ENCODE peak calls at places on chromosomes 16 and 17, in six cellular contexts. X, O, M, I, B and K are unnamed samples.

GRCh38 chr17:52827526-52827925 is 669.0 kb upstream of the CA10 start:
- DNase-seq in O (no peak), B (no peak), I (peak), X (no peak), M (no peak), K (no peak)

GRCh38 chr17:32112416-32112815 is 29.9 kb upstream of the RHOT1 start:
- DNase-seq in I (no peak), M (no peak), O (no peak), X (no peak), B (no peak), K (no peak)

GRCh38 chr17:59149051-59149450 is 5.9 kb downstream of the SKA2 start:
- DNase-seq in X (no peak), B (no peak), I (no peak), M (no peak), O (peak), K (peak)

GRCh38 chr17:37744961-37745800 is at the start of gene HNF1B:
- DNase-seq in X (no peak), I (peak), O (no peak), M (no peak), B (peak), K (no peak)

GRCh38 chr17:82114447-82114846 is 16.4 kb upstream of the FASN start:
- DNase-seq in I (no peak), B (no peak), M (no peak), X (no peak), O (no peak), K (no peak)

GRCh38 chr16:61887903-61888302 is 148.3 kb downstream of the CDH8 start:
- DNase-seq in X (no peak), M (no peak), O (peak), B (no peak), I (peak), K (no peak)

GRCh38 chr16:531494-532125 is 4.1 kb downstream of the CAPN15 start:
- DNase-seq in X (no peak), M (no peak), I (no peak), O (no peak), B (no peak), K (no peak)

GRCh38 chr16:5506021-5506420 is 408.4 kb upstream of the EEF2KMT start:
- DNase-seq in X (no peak), O (no peak), I (no peak), B (no peak), M (no peak), K (no peak)

GRCh38 chr17:81200695-81201580 is 21.8 kb downstream of the CEP131 start:
- DNase-seq in I (peak), X (no peak), O (peak), B (no peak), M (peak), K (peak)

GRCh38 chr16:85107532-85107931 is 4.7 kb downstream of the CIBAR2 start:
- DNase-seq in I (no peak), B (no peak), O (no peak), X (no peak), M (no peak), K (no peak)

GRCh38 chr16:81492307-81492706 is 47.7 kb downstream of the CMIP start:
- DNase-seq in B (no peak), I (no peak), O (no peak), X (no peak), M (peak), K (no peak)

GRCh38 chr17:76534831-76535732 is 2.4 kb downstream of the CYGB start:
- DNase-seq in O (no peak), I (peak), B (no peak), M (no peak), X (no peak), K (no peak)

GRCh38 chr17:58344047-58344790 is 7.8 kb downstream of the SUPT4H1 start:
- DNase-seq in O (no peak), M (no peak), X (no peak), B (no peak), I (no peak), K (no peak)

GRCh38 chr17:692116-692515 is 22.5 kb downstream of the VPS53 start:
- DNase-seq in X (no peak), I (no peak), B (no peak), O (peak), M (no peak), K (peak)

GRCh38 chr17:7720125-7720524 is 2.6 kb downstream of the DNAH2 start:
- DNase-seq in I (peak), M (no peak), B (no peak), O (no peak), X (no peak), K (no peak)

DNA sequence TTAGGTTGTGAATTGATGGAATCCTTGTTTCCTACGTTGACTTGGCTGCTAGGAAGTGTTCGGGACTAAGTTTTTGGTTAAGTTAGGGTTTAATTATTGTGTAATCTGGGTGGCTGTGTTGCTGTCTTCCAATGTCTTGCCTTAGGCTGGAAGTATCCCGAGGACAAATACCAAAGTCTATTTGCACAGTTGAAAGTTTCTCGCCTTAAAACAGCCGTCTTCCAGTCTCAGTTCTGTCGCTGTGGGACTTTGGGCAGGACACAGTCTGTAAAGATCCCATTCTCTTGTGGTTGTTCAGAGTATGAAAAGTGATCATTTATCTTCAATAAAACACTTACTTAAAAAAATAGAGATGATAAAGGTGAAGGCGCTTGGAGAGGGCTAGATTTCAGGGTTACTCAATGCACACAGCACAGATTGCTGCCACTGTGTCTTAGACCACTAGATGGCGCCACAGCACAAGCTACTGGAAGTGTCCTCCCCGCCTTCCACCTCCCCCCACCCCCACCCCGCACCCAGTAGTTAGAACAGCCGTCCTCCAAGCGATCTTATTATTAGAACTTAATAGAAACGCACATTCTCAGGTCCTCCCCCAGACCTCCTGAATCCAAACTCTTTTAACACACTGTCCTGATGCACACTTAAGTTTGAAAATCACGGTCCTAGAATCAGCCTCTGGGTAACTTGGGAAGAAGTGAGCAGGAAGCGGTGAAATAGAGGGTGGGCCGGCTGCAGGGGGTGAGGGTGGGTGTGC is 45.8 kb downstream of the AKAP1 start:
- DNase-seq in X (peak), O (peak), B (peak), M (peak), I (peak), K (peak)
- H2BK15ac ChIP-seq in X (no peak), O (no peak), B (no peak), M (no peak), I (no peak), K (no peak)

DNA sequence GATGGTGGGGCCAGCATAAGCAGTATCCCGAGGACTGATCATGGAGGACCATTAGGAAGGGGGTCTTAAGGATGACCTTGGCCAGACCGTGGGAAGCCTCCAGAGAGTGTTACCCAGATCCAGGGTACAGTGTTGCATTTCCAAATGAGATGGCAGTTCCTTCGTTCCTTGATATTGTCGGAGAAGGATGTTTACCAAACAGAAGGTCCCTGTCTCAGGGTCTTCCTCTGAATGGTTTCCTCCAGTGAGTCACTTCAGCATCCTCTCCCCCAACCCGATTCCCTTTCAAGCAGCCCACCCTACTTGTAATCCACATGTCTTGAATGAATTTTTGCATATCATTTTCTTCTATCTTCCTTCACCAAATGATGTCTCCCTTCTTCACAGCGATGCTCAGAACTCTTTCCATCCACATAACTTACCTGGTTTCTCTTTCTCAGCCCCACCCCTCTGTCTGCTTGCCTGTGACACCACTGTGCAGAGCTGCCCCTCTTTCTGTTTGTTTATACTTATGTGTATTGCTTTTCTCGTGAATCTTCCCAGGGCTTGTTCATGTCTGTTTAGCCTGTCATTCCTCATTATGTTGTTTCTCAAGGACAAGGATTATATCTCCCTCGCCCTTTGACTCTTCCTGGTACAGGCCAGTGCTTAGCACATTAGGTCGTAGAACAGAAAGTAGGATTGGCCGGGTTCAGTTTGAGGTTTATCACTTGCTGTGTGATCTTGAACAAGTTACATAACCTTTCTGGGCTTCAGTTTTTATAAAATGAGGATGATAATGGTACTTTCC is 5.7 kb downstream of the GOSR2 start:
- DNase-seq in O (peak), B (no peak), M (no peak), X (no peak), I (no peak), K (no peak)
- H3K18ac ChIP-seq in O (no peak), B (no peak), M (no peak), X (no peak), I (no peak), K (no peak)

GRCh38 chr16:19269098-19269497 is 16.4 kb upstream of the CLEC19A start:
- DNase-seq in I (no peak), X (no peak), B (no peak), M (no peak), O (no peak), K (no peak)

DNA sequence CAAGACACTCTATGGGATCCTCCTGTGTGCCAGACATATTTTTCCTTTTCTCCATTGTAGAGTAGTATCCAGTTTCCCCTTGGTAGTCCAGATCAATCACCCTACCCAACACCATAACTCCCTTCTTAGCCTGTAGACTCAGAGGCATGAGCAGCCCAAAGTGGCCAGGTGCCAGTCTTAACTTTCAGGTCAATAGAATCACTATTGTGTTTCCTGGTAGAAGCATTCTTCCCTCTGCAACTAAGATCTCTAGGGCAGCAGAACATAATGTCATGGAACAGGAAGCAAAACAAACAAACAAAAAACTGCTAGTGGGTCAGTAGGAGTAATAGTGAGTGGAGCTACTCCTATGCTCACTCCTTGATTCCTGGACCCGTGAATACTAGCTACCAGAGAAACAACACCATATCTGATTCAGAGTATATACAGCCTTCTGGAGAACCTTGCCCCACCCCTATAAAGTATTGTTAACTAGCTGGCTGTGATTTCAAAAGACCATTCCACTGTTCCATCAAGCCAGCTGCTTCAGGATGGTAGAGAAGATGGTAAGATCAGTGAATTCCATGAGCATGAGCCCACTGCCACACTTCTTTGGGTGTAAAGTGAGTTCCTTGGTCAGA is 11.2 kb upstream of the CLEC19A start:
- DNase-seq in O (no peak), X (no peak), I (no peak), M (no peak), B (no peak), K (no peak)
- H2BK15ac ChIP-seq in O (no peak), X (no peak), I (no peak), M (no peak), B (no peak), K (no peak)

DNA sequence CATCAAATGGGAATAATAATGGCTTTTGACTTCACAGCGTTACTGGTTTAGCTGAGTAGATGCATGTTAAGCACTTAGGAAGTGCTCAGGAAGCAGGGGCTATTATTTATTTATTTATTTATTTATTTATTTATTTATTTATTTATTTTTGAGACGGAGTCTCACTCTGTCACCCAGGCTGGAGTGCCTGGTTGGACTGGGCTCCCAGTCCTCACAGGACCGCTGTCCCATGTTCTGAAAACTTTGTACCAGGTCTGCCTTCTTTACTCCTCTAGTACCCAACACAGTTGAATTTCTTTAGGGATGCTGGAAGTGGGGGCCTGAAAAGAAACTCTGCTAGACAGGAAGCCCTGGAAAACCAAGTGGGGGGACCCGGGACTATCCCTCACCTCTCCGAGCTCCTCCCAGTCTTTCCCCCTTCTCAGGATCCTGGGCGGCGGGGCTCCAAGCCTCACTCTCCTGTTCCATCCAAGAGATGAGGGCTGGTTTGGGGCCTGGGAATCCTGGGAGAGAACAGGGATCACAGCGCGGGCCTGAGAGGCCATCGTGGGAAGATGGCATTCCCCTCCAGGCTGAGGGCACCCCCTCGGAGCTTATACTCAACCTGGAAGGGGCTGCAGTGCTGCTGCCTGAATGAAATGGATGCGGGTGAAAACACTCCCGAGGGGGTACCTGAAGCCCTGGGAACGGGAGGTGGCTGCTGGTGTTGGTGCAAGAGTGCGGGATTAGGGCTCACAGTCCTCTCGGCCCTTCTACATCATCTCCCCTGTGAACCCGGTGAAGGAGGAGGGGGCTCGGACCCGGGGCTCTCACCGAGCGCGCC is 682 bp downstream of the ZNF688 start:
- DNase-seq in X (no peak), B (peak), M (peak), I (peak), O (peak), K (peak)
- H3K18ac ChIP-seq in X (peak), B (no peak), M (peak), I (peak), O (peak), K (peak)

GRCh38 chr16:86809458-86809955 is 231.2 kb downstream of the FOXL1 start:
- DNase-seq in B (no peak), I (peak), M (no peak), O (no peak), X (no peak), K (peak)

GRCh38 chr16:86808863-86809444 is 230.6 kb downstream of the FOXL1 start:
- DNase-seq in M (no peak), O (no peak), I (no peak), B (no peak), X (no peak), K (no peak)

GRCh38 chr16:86806838-86807351 is 228.5 kb downstream of the FOXL1 start:
- DNase-seq in X (no peak), M (no peak), B (peak), O (peak), I (peak), K (peak)

GRCh38 chr16:86812363-86812970 is 234.1 kb downstream of the FOXL1 start:
- DNase-seq in I (no peak), M (no peak), X (no peak), B (no peak), O (no peak), K (no peak)

DNA sequence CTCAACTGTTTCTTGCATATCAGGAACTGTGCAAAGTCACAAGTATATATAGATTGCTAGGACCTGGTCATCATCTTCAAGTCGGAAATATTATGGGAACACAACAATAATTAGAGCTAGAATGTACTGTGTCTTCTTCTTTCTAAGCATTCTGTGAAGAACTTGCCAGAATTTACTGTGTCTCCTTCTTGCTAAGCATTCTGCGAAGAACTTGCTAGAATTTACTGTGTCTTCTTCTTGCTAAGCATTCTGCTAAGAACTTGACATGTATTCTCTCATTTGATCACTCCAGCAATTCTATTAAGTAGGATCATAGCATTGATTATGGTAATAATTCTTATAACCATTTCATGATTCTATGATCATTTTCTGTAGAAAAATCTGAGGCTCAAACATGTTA is 231.7 kb downstream of the FOXL1 start:
- DNase-seq in M (no peak), B (no peak), I (no peak), X (no peak), O (no peak), K (no peak)
- H2BK15ac ChIP-seq in M (no peak), B (no peak), I (no peak), X (no peak), O (no peak), K (no peak)

DNA sequence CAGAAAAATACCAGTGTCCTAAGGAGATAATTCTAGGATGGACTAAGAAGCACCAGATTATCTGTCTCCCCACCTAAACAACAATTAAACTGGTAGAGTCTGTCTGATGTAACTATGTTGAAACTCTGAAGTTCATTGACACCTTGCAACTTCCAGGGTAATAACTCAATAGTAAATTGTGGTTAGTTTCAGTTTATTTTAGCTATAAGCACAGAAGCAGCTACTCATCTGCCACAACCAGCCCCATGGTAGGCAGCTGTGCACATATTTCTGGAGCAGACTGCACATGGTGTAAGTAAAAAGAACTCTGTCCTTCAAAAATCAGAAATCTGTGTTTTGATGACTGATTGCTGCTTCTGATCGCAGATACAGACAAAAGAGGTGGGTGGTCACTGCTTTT is 852.1 kb downstream of the CDH11 start:
- DNase-seq in X (no peak), B (no peak), O (peak), M (no peak), I (no peak), K (peak)
- H3K18ac ChIP-seq in X (no peak), B (no peak), O (no peak), M (no peak), I (no peak), K (no peak)

GRCh38 chr16:17440131-17440530 is 30.6 kb downstream of the XYLT1 start:
- DNase-seq in I (no peak), M (no peak), B (no peak), O (no peak), X (no peak), K (no peak)
- H2BK15ac ChIP-seq in I (no peak), M (no peak), B (no peak), O (no peak), X (no peak), K (no peak)

GRCh38 chr17:4945176-4945943 is 3.0 kb downstream of the PFN1 start:
- DNase-seq in B (peak), X (no peak), I (peak), M (no peak), O (peak), K (peak)

GRCh38 chr17:4944163-4944553 is 4.1 kb downstream of the RNF167 start:
- DNase-seq in M (no peak), B (peak), O (no peak), X (no peak), I (peak), K (no peak)

GRCh38 chr17:4942760-4943508 is 2.9 kb downstream of the RNF167 start:
- DNase-seq in X (no peak), M (no peak), I (no peak), B (no peak), O (no peak), K (no peak)

GRCh38 chr17:4945944-4946280 is 2.4 kb downstream of the PFN1 start:
- DNase-seq in X (no peak), B (no peak), O (no peak), I (no peak), M (no peak), K (no peak)

DNA sequence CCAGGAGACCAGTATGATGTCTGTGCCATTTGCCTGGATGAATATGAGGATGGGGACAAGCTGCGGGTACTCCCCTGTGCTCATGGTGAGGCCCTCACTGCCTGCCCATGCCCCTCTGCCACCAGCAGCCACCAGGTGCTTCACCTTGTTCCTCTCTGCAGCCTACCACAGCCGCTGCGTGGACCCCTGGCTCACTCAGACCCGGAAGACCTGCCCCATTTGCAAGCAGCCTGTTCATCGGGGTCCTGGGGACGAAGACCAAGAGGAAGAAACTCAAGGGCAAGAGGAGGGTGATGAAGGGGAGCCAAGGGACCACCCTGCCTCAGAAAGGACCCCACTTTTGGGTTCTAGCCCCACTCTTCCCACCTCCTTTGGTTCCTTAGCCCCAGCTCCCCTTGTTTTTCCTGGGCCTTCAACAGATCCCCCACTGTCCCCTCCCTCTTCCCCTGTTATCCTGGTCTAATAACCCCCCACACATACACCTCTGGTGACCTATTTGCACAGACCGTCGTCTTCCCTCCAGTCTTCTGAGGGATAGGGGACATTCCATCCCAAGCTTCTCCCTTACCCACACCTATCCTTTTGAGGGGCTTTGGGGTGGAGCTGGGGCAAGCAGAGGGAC is 3.7 kb downstream of the PFN1 start:
- DNase-seq in X (no peak), M (no peak), B (peak), O (no peak), I (no peak), K (no peak)
- H3K18ac ChIP-seq in X (no peak), M (no peak), B (no peak), O (no peak), I (no peak), K (no peak)